ENCODE peak calls at places on chromosomes 11 and 22, in nine cellular contexts. One of them, this sample, is unnamed.

GRCh38 chr11:112554586-112554985 is 293.9 kb upstream of the PLET1 start:
- DNase-seq in Right ventricle myocardium superior: no peak
- DNase-seq in left ventricle myocardium inferior: no peak
- DNase-seq in fibroblast of gingiva: no peak
- DNase-seq in Caki2: no peak
- DNase-seq in ELR: no peak
- DNase-seq in T-cell: no peak
- DNase-seq in left cardiac atrium: no peak
- DNase-seq in germinal center: no peak
- DNase-seq in this sample: no peak

GRCh38 chr22:21791635-21792625 is 56.3 kb upstream of the YPEL1 start:
- DNase-seq in Right ventricle myocardium superior: no peak
- DNase-seq in left ventricle myocardium inferior: no peak
- DNase-seq in fibroblast of gingiva: no peak
- DNase-seq in Caki2: peak; percentile 21
- DNase-seq in ELR: peak; percentile 8
- DNase-seq in T-cell: no peak
- DNase-seq in left cardiac atrium: no peak
- DNase-seq in germinal center: no peak
- DNase-seq in this sample: no peak

GRCh38 chr22:44710474-44711235 is 8.7 kb downstream of the PRR5 start:
- DNase-seq in Right ventricle myocardium superior: no peak
- DNase-seq in left ventricle myocardium inferior: no peak
- DNase-seq in fibroblast of gingiva: no peak
- DNase-seq in Caki2: no peak
- DNase-seq in ELR: no peak
- DNase-seq in T-cell: peak; percentile 55
- DNase-seq in left cardiac atrium: no peak
- DNase-seq in germinal center: peak; percentile 63
- DNase-seq in this sample: no peak

GRCh38 chr11:80473562-80473961 is 1032.7 kb upstream of the TENM4 start:
- DNase-seq in Right ventricle myocardium superior: no peak
- DNase-seq in left ventricle myocardium inferior: no peak
- DNase-seq in fibroblast of gingiva: no peak
- DNase-seq in Caki2: no peak
- DNase-seq in ELR: no peak
- DNase-seq in T-cell: no peak
- DNase-seq in left cardiac atrium: no peak
- DNase-seq in germinal center: no peak
- DNase-seq in this sample: no peak

GRCh38 chr11:109249597-109249996 is 172.4 kb upstream of the C11orf87 start:
- DNase-seq in Right ventricle myocardium superior: no peak
- DNase-seq in left ventricle myocardium inferior: no peak
- DNase-seq in fibroblast of gingiva: no peak
- DNase-seq in Caki2: peak; percentile 44
- DNase-seq in ELR: no peak
- DNase-seq in T-cell: no peak
- DNase-seq in left cardiac atrium: no peak
- DNase-seq in germinal center: no peak
- DNase-seq in this sample: no peak

GRCh38 chr22:33380789-33381530 is 322.8 kb upstream of the SYN3 start:
- DNase-seq in Right ventricle myocardium superior: no peak
- DNase-seq in left ventricle myocardium inferior: no peak
- DNase-seq in fibroblast of gingiva: peak; percentile 54
- DNase-seq in Caki2: peak; percentile 84
- DNase-seq in ELR: no peak
- DNase-seq in T-cell: no peak
- DNase-seq in left cardiac atrium: no peak
- DNase-seq in germinal center: no peak
- DNase-seq in this sample: no peak

GRCh38 chr11:117426297-117426685 is 98.6 kb downstream of the CEP164 start:
- DNase-seq in Right ventricle myocardium superior: peak; percentile 76
- DNase-seq in left ventricle myocardium inferior: peak; percentile 60
- DNase-seq in fibroblast of gingiva: peak; percentile 13
- DNase-seq in Caki2: peak; percentile 38
- DNase-seq in ELR: peak; percentile 61
- DNase-seq in T-cell: peak; percentile 65
- DNase-seq in left cardiac atrium: peak; percentile 69
- DNase-seq in germinal center: peak; percentile 67
- DNase-seq in this sample: peak; percentile 71

GRCh38 chr22:50544078-50544745 is 1.5 kb upstream of the KLHDC7B start:
- DNase-seq in Right ventricle myocardium superior: peak; percentile 90
- DNase-seq in left ventricle myocardium inferior: peak; percentile 80
- DNase-seq in fibroblast of gingiva: peak; percentile 39
- DNase-seq in Caki2: peak; percentile 83
- DNase-seq in ELR: peak; percentile 80
- DNase-seq in T-cell: peak; percentile 78
- DNase-seq in left cardiac atrium: peak; percentile 84
- DNase-seq in germinal center: peak; percentile 91
- DNase-seq in this sample: no peak

GRCh38 chr11:64545605-64546004 is 45.4 kb upstream of the SLC22A12 start:
- DNase-seq in Right ventricle myocardium superior: no peak
- DNase-seq in left ventricle myocardium inferior: no peak
- DNase-seq in fibroblast of gingiva: peak; percentile 78
- DNase-seq in Caki2: peak; percentile 81
- DNase-seq in ELR: peak; percentile 95
- DNase-seq in T-cell: no peak
- DNase-seq in left cardiac atrium: no peak
- DNase-seq in germinal center: no peak
- DNase-seq in this sample: no peak

GRCh38 chr22:50059185-50059880 is 1.2 kb upstream of the TTLL8 start:
- DNase-seq in Right ventricle myocardium superior: peak; percentile 37
- DNase-seq in left ventricle myocardium inferior: no peak
- DNase-seq in fibroblast of gingiva: peak; percentile 34
- DNase-seq in Caki2: no peak
- DNase-seq in ELR: peak; percentile 55
- DNase-seq in T-cell: no peak
- DNase-seq in left cardiac atrium: no peak
- DNase-seq in germinal center: peak; percentile 72
- DNase-seq in this sample: no peak

GRCh38 chr22:22692707-22693530 is 48.5 kb downstream of the GGTLC2 start:
- DNase-seq in Right ventricle myocardium superior: no peak
- DNase-seq in left ventricle myocardium inferior: no peak
- DNase-seq in fibroblast of gingiva: peak; percentile 68
- DNase-seq in Caki2: peak; percentile 85
- DNase-seq in ELR: peak; percentile 17
- DNase-seq in T-cell: peak; percentile 58
- DNase-seq in left cardiac atrium: no peak
- DNase-seq in germinal center: peak; percentile 78
- DNase-seq in this sample: peak; percentile 62

GRCh38 chr22:50319503-50319951 is 7.3 kb downstream of the DENND6B start:
- DNase-seq in Right ventricle myocardium superior: no peak
- DNase-seq in left ventricle myocardium inferior: no peak
- DNase-seq in fibroblast of gingiva: no peak
- DNase-seq in Caki2: no peak
- DNase-seq in ELR: no peak
- DNase-seq in T-cell: no peak
- DNase-seq in left cardiac atrium: no peak
- DNase-seq in germinal center: no peak
- DNase-seq in this sample: no peak